ENCODE peak calls at places on chromosomes 12 and 14, in six cellular contexts. X, Y, Q, D, B and L are unnamed samples.
A peak's percentile ranks its signal among the peaks of the same experiment; 100 is the strongest.

GRCh38 chr12:121872546-121873223 is 14.0 kb upstream of the HPD start:
- DNase-seq in X (no peak), Y (no peak), Q (no peak), D (peak; percentile 27), B (no peak), L (no peak)

GRCh38 chr12:131458931-131459575 is 251.8 kb upstream of the SFSWAP start:
- DNase-seq in X (no peak), Y (no peak), Q (no peak), D (no peak), B (no peak), L (no peak)

GRCh38 chr12:103013741-103014140 is 56.3 kb downstream of the ASCL1 start:
- DNase-seq in X (no peak), Y (no peak), Q (no peak), D (no peak), B (no peak), L (no peak)

GRCh38 chr12:90575995-90576394 is 379.0 kb downstream of the CCER1 start:
- DNase-seq in X (no peak), Y (no peak), Q (no peak), D (no peak), B (no peak), L (no peak)

GRCh38 chr12:88723219-88723618 is 142.9 kb upstream of the KITLG start:
- DNase-seq in X (no peak), Y (no peak), Q (no peak), D (no peak), B (no peak), L (no peak)

GRCh38 chr12:41188058-41188840 is at the start of gene PDZRN4:
- DNase-seq in X (no peak), Y (no peak), Q (no peak), D (no peak), B (no peak), L (no peak)

GRCh38 chr12:62130400-62130799 is 129.8 kb upstream of the USP15 start:
- DNase-seq in X (no peak), Y (no peak), Q (no peak), D (no peak), B (no peak), L (no peak)

GRCh38 chr12:5921966-5922365 is 23.1 kb downstream of the ANO2 start:
- DNase-seq in X (no peak), Y (no peak), Q (no peak), D (no peak), B (no peak), L (no peak)

GRCh38 chr12:2288001-2288400 is 235.2 kb downstream of the CACNA1C start:
- DNase-seq in X (no peak), Y (no peak), Q (no peak), D (no peak), B (no peak), L (no peak)

GRCh38 chr12:119649202-119649808 is 18.6 kb upstream of the PRKAB1 start:
- DNase-seq in X (peak; percentile 42), Y (no peak), Q (no peak), D (peak; percentile 61), B (no peak), L (peak; percentile 36)

DNA sequence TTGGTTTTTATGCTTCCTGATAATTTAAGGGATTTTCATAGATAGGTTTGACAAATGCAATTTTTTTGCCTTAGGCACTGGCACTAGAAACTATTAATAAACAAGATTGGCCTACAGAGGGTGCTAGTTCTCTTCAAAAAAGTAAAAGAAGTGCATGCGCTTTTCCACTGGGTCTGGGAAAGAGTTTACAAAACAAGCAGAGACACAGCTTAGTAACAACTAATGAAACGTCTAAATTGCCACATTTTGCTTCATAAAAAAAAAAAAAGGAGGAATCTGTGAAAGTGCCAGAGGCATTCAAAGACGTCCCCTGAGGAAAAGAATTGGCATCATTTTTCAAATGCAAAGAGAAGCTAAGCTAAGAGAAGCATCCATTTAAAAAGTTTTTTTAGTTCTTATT is 58.3 kb upstream of the EEA1 start:
- DNase-seq in X (no peak), Y (no peak), Q (no peak), D (peak; percentile 57), B (peak; percentile 78), L (no peak)
- TF ChIP-seq TAF1 in X (no peak), Y (no peak), Q (no peak), D (no peak), B (no peak), L (no peak)

GRCh38 chr12:53500776-53501614 is at the start of gene TARBP2:
- DNase-seq in X (peak; percentile 90), Y (peak; percentile 95), Q (peak; percentile 98), D (peak; percentile 85), B (peak; percentile 99), L (peak; percentile 89)
- TF ChIP-seq POLR2A in X (peak; percentile 81), Y (peak; percentile 86), Q (peak; percentile 94), D (peak; percentile 96), B (peak; percentile 86), L (peak; percentile 89)

GRCh38 chr12:54215990-54216579 is 27.3 kb upstream of the SMUG1 start:
- DNase-seq in X (no peak), Y (no peak), Q (no peak), D (peak; percentile 61), B (no peak), L (no peak)

GRCh38 chr12:54214553-54215374 is 26.0 kb upstream of the SMUG1 start:
- DNase-seq in X (peak; percentile 77), Y (peak; percentile 78), Q (peak; percentile 59), D (peak; percentile 95), B (peak; percentile 85), L (peak; percentile 77)

GRCh38 chr12:54216580-54217308 is 28.0 kb upstream of the SMUG1 start:
- DNase-seq in X (peak; percentile 59), Y (no peak), Q (no peak), D (peak; percentile 82), B (peak; percentile 79), L (peak; percentile 58)

GRCh38 chr12:54217774-54218221 is 29.0 kb upstream of the SMUG1 start:
- DNase-seq in X (peak; percentile 41), Y (no peak), Q (no peak), D (no peak), B (no peak), L (peak; percentile 53)

GRCh38 chr12:54217309-54217661 is 28.5 kb upstream of the SMUG1 start:
- DNase-seq in X (no peak), Y (no peak), Q (no peak), D (no peak), B (no peak), L (no peak)
- TF ChIP-seq TAF1 in X (no peak), Y (no peak), Q (no peak), D (no peak), B (no peak), L (no peak)

GRCh38 chr14:103073876-103074698 is 9.9 kb upstream of the LBHD2 start:
- DNase-seq in X (no peak), Y (no peak), Q (no peak), D (no peak), B (no peak), L (no peak)
- TF ChIP-seq POLR2A in X (no peak), Y (no peak), Q (no peak), D (no peak), B (no peak), L (no peak)

GRCh38 chr12:12976366-12976765 is 23.7 kb downstream of the HEBP1 start:
- DNase-seq in X (no peak), Y (no peak), Q (no peak), D (no peak), B (no peak), L (no peak)

GRCh38 chr12:12975322-12976077 is 23.5 kb upstream of the GPRC5D start:
- DNase-seq in X (no peak), Y (no peak), Q (no peak), D (peak; percentile 10), B (peak; percentile 41), L (no peak)

GRCh38 chr12:12979151-12979550 is 20.9 kb downstream of the HEBP1 start:
- DNase-seq in X (no peak), Y (no peak), Q (no peak), D (no peak), B (no peak), L (no peak)

GRCh38 chr12:12979731-12980259 is 20.3 kb downstream of the HEBP1 start:
- DNase-seq in X (no peak), Y (no peak), Q (no peak), D (no peak), B (no peak), L (no peak)

DNA sequence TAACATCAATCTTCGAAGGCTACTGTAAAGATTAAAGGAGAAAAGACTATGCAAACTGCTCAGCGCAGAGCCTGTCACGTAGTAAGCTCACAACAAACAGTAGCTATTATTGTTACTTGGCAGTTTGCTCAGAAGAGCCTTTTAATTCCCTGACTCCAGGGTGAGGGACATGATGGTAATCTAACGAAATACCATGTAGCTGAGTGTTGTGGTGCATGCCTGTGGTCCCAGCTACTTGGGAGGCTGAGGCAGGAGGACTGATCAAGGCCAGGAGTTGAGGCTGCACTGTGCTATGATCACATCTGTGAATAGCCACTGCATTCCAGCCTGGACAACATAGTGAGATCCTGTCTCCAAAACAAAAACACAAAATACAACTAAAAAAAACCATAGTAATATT is 22.8 kb downstream of the HEBP1 start:
- DNase-seq in X (no peak), Y (no peak), Q (no peak), D (no peak), B (no peak), L (no peak)
- TF ChIP-seq TAF1 in X (no peak), Y (no peak), Q (no peak), D (no peak), B (no peak), L (no peak)

GRCh38 chr14:34723867-34724266 is 9.5 kb upstream of the CFL2 start:
- DNase-seq in X (no peak), Y (no peak), Q (no peak), D (no peak), B (no peak), L (no peak)
- TF ChIP-seq POLR2A in X (no peak), Y (no peak), Q (no peak), D (no peak), B (no peak), L (no peak)

GRCh38 chr14:103519043-103519836 is 3.4 kb downstream of the CKB start:
- DNase-seq in X (no peak), Y (no peak), Q (no peak), D (peak; percentile 51), B (no peak), L (no peak)

GRCh38 chr14:103516426-103517171 is 6.0 kb downstream of the CKB start:
- DNase-seq in X (no peak), Y (no peak), Q (no peak), D (no peak), B (no peak), L (no peak)

GRCh38 chr14:103518416-103519042 is 4.1 kb downstream of the CKB start:
- DNase-seq in X (peak; percentile 91), Y (no peak), Q (no peak), D (peak; percentile 69), B (peak; percentile 51), L (peak; percentile 89)

GRCh38 chr14:103517172-103517566 is 5.5 kb downstream of the CKB start:
- DNase-seq in X (no peak), Y (no peak), Q (no peak), D (no peak), B (no peak), L (no peak)

GRCh38 chr14:103517626-103518415 is 4.8 kb downstream of the CKB start:
- DNase-seq in X (no peak), Y (no peak), Q (no peak), D (no peak), B (no peak), L (no peak)
- TF ChIP-seq TAF1 in X (no peak), Y (no peak), Q (no peak), D (no peak), B (no peak), L (no peak)

DNA sequence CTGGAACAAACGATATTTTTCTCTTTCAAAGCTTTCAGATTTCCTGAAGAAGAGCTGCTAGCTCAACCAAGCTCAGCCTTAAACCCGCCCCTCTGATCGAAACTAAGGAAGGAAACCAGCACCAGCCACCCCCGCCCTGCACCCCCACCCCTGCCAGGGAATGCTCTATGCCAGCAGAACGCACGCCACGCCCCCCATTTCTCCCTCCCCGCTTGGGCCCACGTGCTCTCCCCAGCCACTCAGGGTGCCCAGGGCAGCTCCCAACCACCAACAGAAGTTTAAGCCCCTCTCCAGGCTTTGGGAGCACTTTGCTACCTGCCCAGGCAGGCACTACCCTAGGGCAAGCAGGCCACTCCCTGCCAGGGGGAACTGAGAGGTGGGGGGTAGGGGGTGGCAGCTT is 18.8 kb upstream of the KRT78 start:
- DNase-seq in X (no peak), Y (no peak), Q (no peak), D (no peak), B (no peak), L (no peak)
- TF ChIP-seq POLR2A in X (no peak), Y (no peak), Q (no peak), D (no peak), B (no peak), L (no peak)